ENCODE peak calls at places on chromosome 3, in eight cellular contexts. M is spleen; F is NCI-H748 treated with DMSO at 0.1 percent for 48 hours; B is stimulated activated CD8-positive, alpha-beta memory T cell treated with anti-CD3 and anti-CD28 coated beads, Interleukin-4, amount 100 ng/mL, for 4 hours; S is GM12864; G is AG08396; K is stimulated activated naive B cell treated with anti-CD40 and anti-IgM and Interleukin-4, amounts not matched to agents 10 μg/mL and 1 μg/mL and 100 μg/mL, for 72 hours; Y is globus pallidus. Z is an unnamed sample.

GRCh38 chr3:26624209-26624775 is 1.7 kb downstream of the LRRC3B start:
- DNase-seq in M (no peak), F (no peak), B (no peak), S (no peak), G (no peak), K (no peak), Y (no peak), Z (no peak)

GRCh38 chr3:73746610-73747009 is 121.9 kb upstream of the PDZRN3 start:
- DNase-seq in M (no peak), F (no peak), B (no peak), S (no peak), G (no peak), K (no peak), Y (no peak), Z (no peak)

GRCh38 chr3:150114873-150115570 is 144.3 kb upstream of the PFN2 start:
- DNase-seq in M (no peak), F (no peak), B (no peak), S (peak), G (no peak), K (no peak), Y (no peak), Z (peak)

GRCh38 chr3:94293793-94294195 is 230.9 kb downstream of the NSUN3 start:
- DNase-seq in M (no peak), F (no peak), B (no peak), S (no peak), G (no peak), K (no peak), Y (no peak), Z (no peak)

GRCh38 chr3:5006755-5007202 is 27.5 kb downstream of the BHLHE40 start:
- DNase-seq in M (peak), F (no peak), B (no peak), S (peak), G (no peak), K (peak), Y (no peak), Z (no peak)

GRCh38 chr3:184332370-184333090 is 4.9 kb upstream of the FAM131A start:
- DNase-seq in M (no peak), F (no peak), B (no peak), S (no peak), G (peak), K (no peak), Y (no peak), Z (peak)

GRCh38 chr3:10352146-10352911 is 31.4 kb upstream of the SEC13 start:
- DNase-seq in M (peak), F (no peak), B (no peak), S (no peak), G (peak), K (no peak), Y (no peak), Z (peak)

GRCh38 chr3:105686324-105686897 is 182.4 kb downstream of the CBLB start:
- DNase-seq in M (no peak), F (no peak), B (no peak), S (no peak), G (peak), K (no peak), Y (peak), Z (peak)

GRCh38 chr3:15528881-15529537 is 7.5 kb upstream of the COLQ start:
- DNase-seq in M (no peak), F (no peak), B (no peak), S (no peak), G (no peak), K (no peak), Y (no peak), Z (no peak)

GRCh38 chr3:45182915-45183881 is 37.0 kb upstream of the CDCP1 start:
- DNase-seq in M (peak), F (no peak), B (no peak), S (no peak), G (peak), K (no peak), Y (no peak), Z (peak)

GRCh38 chr3:106699093-106699492 is 678.1 kb upstream of the CCDC54 start:
- DNase-seq in M (no peak), F (peak), B (no peak), S (no peak), G (no peak), K (no peak), Y (no peak), Z (no peak)

GRCh38 chr3:196471551-196471950 is 32.0 kb downstream of the RNF168 start:
- DNase-seq in M (no peak), F (no peak), B (no peak), S (no peak), G (peak), K (no peak), Y (no peak), Z (peak)

GRCh38 chr3:116423945-116424344 is 21.3 kb downstream of the LSAMP start:
- DNase-seq in M (no peak), F (no peak), B (no peak), S (no peak), G (no peak), K (no peak), Y (peak), Z (no peak)

GRCh38 chr3:148642616-148643015 is 55.1 kb upstream of the AGTR1 start:
- DNase-seq in M (no peak), F (no peak), B (no peak), S (no peak), G (no peak), K (no peak), Y (no peak), Z (peak)

GRCh38 chr3:80785475-80785874 is 976.0 kb downstream of the GBE1 start:
- DNase-seq in M (no peak), F (peak), B (no peak), S (no peak), G (no peak), K (no peak), Y (no peak), Z (no peak)

GRCh38 chr3:51789437-51789836 is 10.4 kb upstream of the IQCF6 start:
- DNase-seq in M (no peak), F (no peak), B (no peak), S (no peak), G (no peak), K (no peak), Y (no peak), Z (no peak)

GRCh38 chr3:134486577-134487041 is 752 bp downstream of the CEP63 start:
- DNase-seq in M (no peak), F (no peak), B (peak), S (no peak), G (no peak), K (no peak), Y (peak), Z (peak)

GRCh38 chr3:10484709-10485108 is 20.7 kb downstream of the ATP2B2 start:
- DNase-seq in M (no peak), F (no peak), B (no peak), S (no peak), G (no peak), K (no peak), Y (no peak), Z (no peak)

GRCh38 chr3:79019137-79019923 is 748.5 kb downstream of the ROBO1 start:
- DNase-seq in M (peak), F (peak), B (no peak), S (no peak), G (peak), K (peak), Y (peak), Z (peak)

Z was measured in foreskin fibroblast.